ENCODE peak calls at places on chromosomes 16 and 17, in five cellular contexts. One of them, this sample, is unnamed.

GRCh38 chr17:77924757-77925336 is 33.7 kb upstream of the TNRC6C start:
- DNase-seq in A172: peak; percentile 27
- DNase-seq in posterior cingulate gyrus: peak; percentile 24
- DNase-seq in dorsolateral prefrontal cortex: peak; percentile 75
- DNase-seq in activated T-helper 1 cell treated with anti-CD3 and anti-CD28 coated beads, Interleukin-12 subunit alpha, Interleukin-12 subunit beta, Interleukin-2, Interleukin-4 antibody, amounts not matched to agents 30 ng/mL and 10 ng/mL and 1 ng/mL, durations not matched to agents 14 hours and 24 hours and 36 hours: no peak
- DNase-seq in this sample: no peak

GRCh38 chr17:57440522-57441269 is 184.4 kb downstream of the MSI2 start:
- DNase-seq in A172: peak; percentile 74
- DNase-seq in posterior cingulate gyrus: peak; percentile 84
- DNase-seq in dorsolateral prefrontal cortex: peak; percentile 73
- DNase-seq in activated T-helper 1 cell treated with anti-CD3 and anti-CD28 coated beads, Interleukin-12 subunit alpha, Interleukin-12 subunit beta, Interleukin-2, Interleukin-4 antibody, amounts not matched to agents 30 ng/mL and 10 ng/mL and 1 ng/mL, durations not matched to agents 14 hours and 24 hours and 36 hours: peak; percentile 66
- DNase-seq in this sample: peak; percentile 79

GRCh38 chr16:82358601-82359221 is 188.7 kb upstream of the MPHOSPH6 start:
- DNase-seq in A172: no peak
- DNase-seq in posterior cingulate gyrus: no peak
- DNase-seq in dorsolateral prefrontal cortex: no peak
- DNase-seq in activated T-helper 1 cell treated with anti-CD3 and anti-CD28 coated beads, Interleukin-12 subunit alpha, Interleukin-12 subunit beta, Interleukin-2, Interleukin-4 antibody, amounts not matched to agents 30 ng/mL and 10 ng/mL and 1 ng/mL, durations not matched to agents 14 hours and 24 hours and 36 hours: no peak
- DNase-seq in this sample: no peak

GRCh38 chr17:64180674-64181073 is 50.7 kb upstream of the ERN1 start:
- DNase-seq in A172: no peak
- DNase-seq in posterior cingulate gyrus: no peak
- DNase-seq in dorsolateral prefrontal cortex: no peak
- DNase-seq in activated T-helper 1 cell treated with anti-CD3 and anti-CD28 coated beads, Interleukin-12 subunit alpha, Interleukin-12 subunit beta, Interleukin-2, Interleukin-4 antibody, amounts not matched to agents 30 ng/mL and 10 ng/mL and 1 ng/mL, durations not matched to agents 14 hours and 24 hours and 36 hours: no peak
- DNase-seq in this sample: no peak

GRCh38 chr17:82457790-82458129 is 781 bp upstream of the NARF start:
- DNase-seq in A172: no peak
- DNase-seq in posterior cingulate gyrus: no peak
- DNase-seq in dorsolateral prefrontal cortex: no peak
- DNase-seq in activated T-helper 1 cell treated with anti-CD3 and anti-CD28 coated beads, Interleukin-12 subunit alpha, Interleukin-12 subunit beta, Interleukin-2, Interleukin-4 antibody, amounts not matched to agents 30 ng/mL and 10 ng/mL and 1 ng/mL, durations not matched to agents 14 hours and 24 hours and 36 hours: no peak
- DNase-seq in this sample: no peak

GRCh38 chr16:2964416-2965223 is 545 bp downstream of the KREMEN2 start:
- DNase-seq in A172: peak; percentile 64
- DNase-seq in posterior cingulate gyrus: no peak
- DNase-seq in dorsolateral prefrontal cortex: no peak
- DNase-seq in activated T-helper 1 cell treated with anti-CD3 and anti-CD28 coated beads, Interleukin-12 subunit alpha, Interleukin-12 subunit beta, Interleukin-2, Interleukin-4 antibody, amounts not matched to agents 30 ng/mL and 10 ng/mL and 1 ng/mL, durations not matched to agents 14 hours and 24 hours and 36 hours: peak; percentile 64
- DNase-seq in this sample: peak; percentile 76

GRCh38 chr16:30775381-30776099 is 11.5 kb downstream of the ZNF629 start:
- DNase-seq in A172: no peak
- DNase-seq in posterior cingulate gyrus: peak; percentile 89
- DNase-seq in dorsolateral prefrontal cortex: peak; percentile 85
- DNase-seq in activated T-helper 1 cell treated with anti-CD3 and anti-CD28 coated beads, Interleukin-12 subunit alpha, Interleukin-12 subunit beta, Interleukin-2, Interleukin-4 antibody, amounts not matched to agents 30 ng/mL and 10 ng/mL and 1 ng/mL, durations not matched to agents 14 hours and 24 hours and 36 hours: peak; percentile 56
- DNase-seq in this sample: peak; percentile 64

GRCh38 chr17:76873856-76874255 is 5.7 kb downstream of the MGAT5B start:
- DNase-seq in A172: peak; percentile 60
- DNase-seq in posterior cingulate gyrus: no peak
- DNase-seq in dorsolateral prefrontal cortex: no peak
- DNase-seq in activated T-helper 1 cell treated with anti-CD3 and anti-CD28 coated beads, Interleukin-12 subunit alpha, Interleukin-12 subunit beta, Interleukin-2, Interleukin-4 antibody, amounts not matched to agents 30 ng/mL and 10 ng/mL and 1 ng/mL, durations not matched to agents 14 hours and 24 hours and 36 hours: no peak
- DNase-seq in this sample: no peak

GRCh38 chr17:4179071-4179470 is 36.1 kb downstream of the CYB5D2 start:
- DNase-seq in A172: no peak
- DNase-seq in posterior cingulate gyrus: no peak
- DNase-seq in dorsolateral prefrontal cortex: no peak
- DNase-seq in activated T-helper 1 cell treated with anti-CD3 and anti-CD28 coated beads, Interleukin-12 subunit alpha, Interleukin-12 subunit beta, Interleukin-2, Interleukin-4 antibody, amounts not matched to agents 30 ng/mL and 10 ng/mL and 1 ng/mL, durations not matched to agents 14 hours and 24 hours and 36 hours: no peak
- DNase-seq in this sample: no peak

This sample was measured in stimulated activated naive CD8-positive, alpha-beta T cell treated with anti-CD3 and anti-CD28 coated beads, Interleukin-15, amount 100 ng/mL, for 72 hours.